ENCODE peak calls at places on chromosomes 4 and X, in ten cellular contexts. One of them, this sample, is unnamed.

GRCh38 chr4:109658871-109659410 is 44.3 kb downstream of the CASP6 start:
- DNase-seq in Jurkat, Clone E6-1: no peak
- DNase-seq in AG04449: no peak
- DNase-seq in uterus: no peak
- DNase-seq in ovary: no peak
- DNase-seq in GM23338: peak
- DNase-seq in sigmoid colon: no peak
- DNase-seq in kidney epithelial cell: no peak
- DNase-seq in neural progenitor cell: no peak
- DNase-seq in AG10803: no peak
- DNase-seq in this sample: no peak

GRCh38 chr4:157739237-157739636 is 433.6 kb downstream of the GASK1B start:
- DNase-seq in Jurkat, Clone E6-1: no peak
- DNase-seq in AG04449: no peak
- DNase-seq in uterus: peak
- DNase-seq in ovary: no peak
- DNase-seq in GM23338: no peak
- DNase-seq in sigmoid colon: no peak
- DNase-seq in kidney epithelial cell: peak
- DNase-seq in neural progenitor cell: no peak
- DNase-seq in AG10803: no peak
- DNase-seq in this sample: peak

GRCh38 chr4:42750831-42751230 is 93.9 kb upstream of the ATP8A1 start:
- DNase-seq in Jurkat, Clone E6-1: no peak
- DNase-seq in AG04449: no peak
- DNase-seq in uterus: no peak
- DNase-seq in ovary: no peak
- DNase-seq in GM23338: peak
- DNase-seq in sigmoid colon: no peak
- DNase-seq in kidney epithelial cell: no peak
- DNase-seq in neural progenitor cell: peak
- DNase-seq in AG10803: no peak
- DNase-seq in this sample: no peak

GRCh38 chr4:140937866-140938265 is 181.7 kb upstream of the TBC1D9 start:
- DNase-seq in Jurkat, Clone E6-1: no peak
- DNase-seq in AG04449: peak
- DNase-seq in uterus: no peak
- DNase-seq in ovary: no peak
- DNase-seq in GM23338: no peak
- DNase-seq in sigmoid colon: no peak
- DNase-seq in kidney epithelial cell: no peak
- DNase-seq in neural progenitor cell: no peak
- DNase-seq in AG10803: peak
- DNase-seq in this sample: no peak

GRCh38 chr4:73707918-73708577 is 32.3 kb upstream of the CXCL8 start:
- DNase-seq in Jurkat, Clone E6-1: peak
- DNase-seq in AG04449: peak
- DNase-seq in uterus: peak
- DNase-seq in ovary: peak
- DNase-seq in GM23338: no peak
- DNase-seq in sigmoid colon: peak
- DNase-seq in kidney epithelial cell: no peak
- DNase-seq in neural progenitor cell: no peak
- DNase-seq in AG10803: peak
- DNase-seq in this sample: peak

GRCh38 chrX:8738588-8739189 is 6.8 kb upstream of the ANOS1 start:
- DNase-seq in Jurkat, Clone E6-1: peak
- DNase-seq in AG04449: no peak
- DNase-seq in uterus: no peak
- DNase-seq in ovary: peak
- DNase-seq in GM23338: peak
- DNase-seq in sigmoid colon: no peak
- DNase-seq in kidney epithelial cell: no peak
- DNase-seq in neural progenitor cell: peak
- DNase-seq in AG10803: peak
- DNase-seq in this sample: no peak

GRCh38 chrX:112081781-112082482 is 644 bp downstream of the TRPC5 start:
- DNase-seq in Jurkat, Clone E6-1: no peak
- DNase-seq in AG04449: no peak
- DNase-seq in uterus: no peak
- DNase-seq in ovary: no peak
- DNase-seq in GM23338: peak
- DNase-seq in sigmoid colon: no peak
- DNase-seq in kidney epithelial cell: no peak
- DNase-seq in neural progenitor cell: peak
- DNase-seq in AG10803: no peak
- DNase-seq in this sample: no peak

GRCh38 chr4:24042094-24042493 is 152.2 kb upstream of the PPARGC1A start:
- DNase-seq in Jurkat, Clone E6-1: no peak
- DNase-seq in AG04449: peak
- DNase-seq in uterus: no peak
- DNase-seq in ovary: no peak
- DNase-seq in GM23338: no peak
- DNase-seq in sigmoid colon: no peak
- DNase-seq in kidney epithelial cell: no peak
- DNase-seq in neural progenitor cell: no peak
- DNase-seq in AG10803: peak
- DNase-seq in this sample: peak

GRCh38 chrX:104270916-104271512 is 16.3 kb upstream of the ESX1 start:
- DNase-seq in Jurkat, Clone E6-1: peak
- DNase-seq in AG04449: no peak
- DNase-seq in uterus: peak
- DNase-seq in ovary: peak
- DNase-seq in GM23338: peak
- DNase-seq in sigmoid colon: no peak
- DNase-seq in kidney epithelial cell: no peak
- DNase-seq in neural progenitor cell: peak
- DNase-seq in AG10803: peak
- DNase-seq in this sample: no peak

GRCh38 chrX:3962511-3963350 is 249.3 kb upstream of the PRKX start:
- DNase-seq in Jurkat, Clone E6-1: peak
- DNase-seq in AG04449: no peak
- DNase-seq in uterus: no peak
- DNase-seq in ovary: no peak
- DNase-seq in GM23338: peak
- DNase-seq in sigmoid colon: no peak
- DNase-seq in kidney epithelial cell: no peak
- DNase-seq in neural progenitor cell: peak
- DNase-seq in AG10803: no peak
- DNase-seq in this sample: no peak

GRCh38 chrX:75106772-75107171 is 49.3 kb downstream of the ABCB7 start:
- DNase-seq in Jurkat, Clone E6-1: no peak
- DNase-seq in AG04449: no peak
- DNase-seq in uterus: no peak
- DNase-seq in ovary: no peak
- DNase-seq in GM23338: no peak
- DNase-seq in sigmoid colon: no peak
- DNase-seq in kidney epithelial cell: no peak
- DNase-seq in neural progenitor cell: no peak
- DNase-seq in AG10803: no peak
- DNase-seq in this sample: no peak

GRCh38 chr4:76703123-76703490 is 194.8 kb downstream of the SOWAHB start:
- DNase-seq in Jurkat, Clone E6-1: no peak
- DNase-seq in AG04449: no peak
- DNase-seq in uterus: no peak
- DNase-seq in ovary: no peak
- DNase-seq in GM23338: no peak
- DNase-seq in sigmoid colon: no peak
- DNase-seq in kidney epithelial cell: no peak
- DNase-seq in neural progenitor cell: no peak
- DNase-seq in AG10803: no peak
- DNase-seq in this sample: no peak

GRCh38 chr4:27787195-27787594 is 926.6 kb downstream of the STIM2 start:
- DNase-seq in Jurkat, Clone E6-1: no peak
- DNase-seq in AG04449: no peak
- DNase-seq in uterus: no peak
- DNase-seq in ovary: no peak
- DNase-seq in GM23338: no peak
- DNase-seq in sigmoid colon: no peak
- DNase-seq in kidney epithelial cell: no peak
- DNase-seq in neural progenitor cell: no peak
- DNase-seq in AG10803: no peak
- DNase-seq in this sample: no peak

GRCh38 chrX:16804923-16805464 is 18.7 kb downstream of the TXLNG start:
- DNase-seq in Jurkat, Clone E6-1: no peak
- DNase-seq in AG04449: no peak
- DNase-seq in uterus: no peak
- DNase-seq in ovary: peak
- DNase-seq in GM23338: no peak
- DNase-seq in sigmoid colon: no peak
- DNase-seq in kidney epithelial cell: no peak
- DNase-seq in neural progenitor cell: no peak
- DNase-seq in AG10803: no peak
- DNase-seq in this sample: no peak

DNA sequence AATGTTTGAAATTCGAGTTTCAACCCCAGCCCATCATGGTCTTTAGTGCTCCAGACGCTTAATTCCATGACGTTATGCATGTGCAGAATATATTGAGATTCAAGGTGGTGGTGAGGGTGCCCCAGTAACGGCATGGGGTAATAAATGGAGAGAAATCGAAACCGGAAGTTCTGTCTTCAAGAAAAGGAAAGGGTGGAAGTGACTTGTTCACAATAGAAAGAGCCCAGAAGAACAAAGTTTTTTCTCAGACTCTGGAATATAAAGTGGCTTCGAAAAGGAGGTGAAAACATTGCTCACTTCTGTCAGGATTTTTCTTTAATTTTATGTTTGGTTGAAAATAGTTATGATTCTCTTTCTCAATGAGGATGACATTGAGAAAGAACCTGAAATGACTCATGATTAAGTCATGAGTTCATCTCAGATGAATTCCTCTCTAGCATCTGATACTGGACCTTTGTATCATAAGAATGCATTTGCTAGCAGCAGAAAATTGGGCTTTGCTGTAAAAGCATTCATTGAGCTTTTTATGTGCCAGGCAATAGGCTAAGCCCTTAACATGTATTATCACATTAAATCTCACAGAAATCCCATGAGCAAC is 798 bp upstream of the DDX60L start:
- DNase-seq in Jurkat, Clone E6-1: peak
- DNase-seq in AG04449: peak
- DNase-seq in uterus: peak
- DNase-seq in ovary: no peak
- DNase-seq in GM23338: no peak
- DNase-seq in sigmoid colon: peak
- DNase-seq in kidney epithelial cell: no peak
- DNase-seq in neural progenitor cell: no peak
- DNase-seq in AG10803: peak
- DNase-seq in this sample: peak
- H3K4me3 ChIP-seq in Jurkat, Clone E6-1: peak
- H3K4me3 ChIP-seq in AG04449: peak
- H3K4me3 ChIP-seq in uterus: peak
- H3K4me3 ChIP-seq in ovary: peak
- H3K4me3 ChIP-seq in GM23338: peak
- H3K4me3 ChIP-seq in sigmoid colon: peak
- H3K4me3 ChIP-seq in kidney epithelial cell: peak
- H3K4me3 ChIP-seq in neural progenitor cell: no peak
- H3K4me3 ChIP-seq in AG10803: peak
- H3K4me3 ChIP-seq in this sample: peak

GRCh38 chrX:10016516-10017132 is 49.5 kb downstream of the CLDN34 start:
- DNase-seq in Jurkat, Clone E6-1: no peak
- DNase-seq in AG04449: no peak
- DNase-seq in uterus: no peak
- DNase-seq in ovary: no peak
- DNase-seq in GM23338: no peak
- DNase-seq in sigmoid colon: peak
- DNase-seq in kidney epithelial cell: no peak
- DNase-seq in neural progenitor cell: peak
- DNase-seq in AG10803: no peak
- DNase-seq in this sample: no peak
- H3K4me3 ChIP-seq in Jurkat, Clone E6-1: no peak
- H3K4me3 ChIP-seq in AG04449: peak
- H3K4me3 ChIP-seq in uterus: peak
- H3K4me3 ChIP-seq in ovary: peak
- H3K4me3 ChIP-seq in GM23338: peak
- H3K4me3 ChIP-seq in sigmoid colon: peak
- H3K4me3 ChIP-seq in kidney epithelial cell: peak
- H3K4me3 ChIP-seq in neural progenitor cell: peak
- H3K4me3 ChIP-seq in AG10803: peak
- H3K4me3 ChIP-seq in this sample: peak

GRCh38 chr4:84494518-84494917 is 4.6 kb downstream of the NKX6-1 start:
- DNase-seq in Jurkat, Clone E6-1: no peak
- DNase-seq in AG04449: no peak
- DNase-seq in uterus: no peak
- DNase-seq in ovary: no peak
- DNase-seq in GM23338: no peak
- DNase-seq in sigmoid colon: no peak
- DNase-seq in kidney epithelial cell: no peak
- DNase-seq in neural progenitor cell: no peak
- DNase-seq in AG10803: no peak
- DNase-seq in this sample: no peak

GRCh38 chr4:84496356-84497219 is 2.5 kb downstream of the NKX6-1 start:
- DNase-seq in Jurkat, Clone E6-1: no peak
- DNase-seq in AG04449: no peak
- DNase-seq in uterus: no peak
- DNase-seq in ovary: no peak
- DNase-seq in GM23338: peak
- DNase-seq in sigmoid colon: no peak
- DNase-seq in kidney epithelial cell: no peak
- DNase-seq in neural progenitor cell: peak
- DNase-seq in AG10803: no peak
- DNase-seq in this sample: no peak

GRCh38 chr4:84497835-84498202 is 1.3 kb downstream of the NKX6-1 start:
- DNase-seq in Jurkat, Clone E6-1: no peak
- DNase-seq in AG04449: no peak
- DNase-seq in uterus: no peak
- DNase-seq in ovary: no peak
- DNase-seq in GM23338: no peak
- DNase-seq in sigmoid colon: no peak
- DNase-seq in kidney epithelial cell: no peak
- DNase-seq in neural progenitor cell: no peak
- DNase-seq in AG10803: no peak
- DNase-seq in this sample: no peak

GRCh38 chr4:84497220-84497834 is 1.8 kb downstream of the NKX6-1 start:
- DNase-seq in Jurkat, Clone E6-1: no peak
- DNase-seq in AG04449: no peak
- DNase-seq in uterus: peak
- DNase-seq in ovary: no peak
- DNase-seq in GM23338: peak
- DNase-seq in sigmoid colon: no peak
- DNase-seq in kidney epithelial cell: no peak
- DNase-seq in neural progenitor cell: peak
- DNase-seq in AG10803: peak
- DNase-seq in this sample: no peak

GRCh38 chr4:84495448-84496221 is 3.5 kb downstream of the NKX6-1 start:
- DNase-seq in Jurkat, Clone E6-1: no peak
- DNase-seq in AG04449: no peak
- DNase-seq in uterus: no peak
- DNase-seq in ovary: no peak
- DNase-seq in GM23338: peak
- DNase-seq in sigmoid colon: no peak
- DNase-seq in kidney epithelial cell: no peak
- DNase-seq in neural progenitor cell: peak
- DNase-seq in AG10803: no peak
- DNase-seq in this sample: no peak
- H3K4me3 ChIP-seq in Jurkat, Clone E6-1: no peak
- H3K4me3 ChIP-seq in AG04449: no peak
- H3K4me3 ChIP-seq in uterus: no peak
- H3K4me3 ChIP-seq in ovary: no peak
- H3K4me3 ChIP-seq in GM23338: peak
- H3K4me3 ChIP-seq in sigmoid colon: no peak
- H3K4me3 ChIP-seq in kidney epithelial cell: no peak
- H3K4me3 ChIP-seq in neural progenitor cell: peak
- H3K4me3 ChIP-seq in AG10803: no peak
- H3K4me3 ChIP-seq in this sample: no peak

GRCh38 chrX:47936224-47936939 is 67.4 kb downstream of the ZNF182 start:
- DNase-seq in Jurkat, Clone E6-1: peak
- DNase-seq in AG04449: no peak
- DNase-seq in uterus: no peak
- DNase-seq in ovary: no peak
- DNase-seq in GM23338: peak
- DNase-seq in sigmoid colon: no peak
- DNase-seq in kidney epithelial cell: no peak
- DNase-seq in neural progenitor cell: peak
- DNase-seq in AG10803: no peak
- DNase-seq in this sample: no peak
- H3K4me3 ChIP-seq in Jurkat, Clone E6-1: peak
- H3K4me3 ChIP-seq in AG04449: no peak
- H3K4me3 ChIP-seq in uterus: no peak
- H3K4me3 ChIP-seq in ovary: no peak
- H3K4me3 ChIP-seq in GM23338: peak
- H3K4me3 ChIP-seq in sigmoid colon: no peak
- H3K4me3 ChIP-seq in kidney epithelial cell: no peak
- H3K4me3 ChIP-seq in neural progenitor cell: peak
- H3K4me3 ChIP-seq in AG10803: no peak
- H3K4me3 ChIP-seq in this sample: no peak

This sample was measured in skeletal muscle cell.